ENCODE peak calls at places on chromosomes 11 and 22, in six cellular contexts. T is A549, N is endothelial cell of umbilical vein, O is K562, G is NB4, P is GM12878. Q is an unnamed sample.

GRCh38 chr22:17963015-17963414 is 61.3 kb downstream of the MICAL3 start:
- DNase-seq in T (no peak), O (no peak), G (no peak), P (no peak), N (no peak), Q (no peak)

GRCh38 chr11:76284161-76284560 is 77.9 kb upstream of the WNT11 start:
- DNase-seq in P (no peak), G (no peak), O (no peak), T (no peak), N (no peak), Q (no peak)

GRCh38 chr22:41367680-41368542 is 13.8 kb upstream of the TEF start:
- DNase-seq in T (no peak), G (no peak), P (no peak), N (no peak), O (no peak), Q (peak; percentile 39)

GRCh38 chr11:74444173-74444832 is 23.0 kb downstream of the KCNE3 start:
- DNase-seq in G (no peak), P (no peak), T (no peak), O (no peak), N (no peak), Q (no peak)

GRCh38 chr11:69355959-69356702 is 62.2 kb downstream of the MYEOV start:
- DNase-seq in G (no peak), N (no peak), T (no peak), P (no peak), O (no peak), Q (no peak)

GRCh38 chr11:102451041-102451692 is 1.4 kb downstream of the TMEM123 start:
- DNase-seq in G (no peak), P (no peak), N (peak; percentile 43), T (no peak), O (no peak), Q (no peak)

GRCh38 chr11:102552020-102552419 is 21.5 kb upstream of the MMP7 start:
- DNase-seq in P (no peak), G (no peak), O (no peak), T (peak; percentile 55), N (no peak), Q (no peak)

GRCh38 chr11:77619576-77620198 is 17.9 kb downstream of the CLNS1A start:
- DNase-seq in O (no peak), G (peak; percentile 62), T (peak; percentile 12), P (peak; percentile 28), N (peak; percentile 57), Q (peak; percentile 50)

GRCh38 chr11:60700689-60701508 is 1.5 kb downstream of the MS4A8 start:
- DNase-seq in G (peak; percentile 59), P (no peak), O (peak; percentile 51), N (peak; percentile 24), T (peak; percentile 24), Q (peak; percentile 29)

GRCh38 chr11:73426184-73426845 is 50.1 kb downstream of the RELT start:
- DNase-seq in T (no peak), O (no peak), P (no peak), G (no peak), N (no peak), Q (no peak)

GRCh38 chr11:69721745-69722144 is 17.9 kb upstream of the FGF19 start:
- DNase-seq in O (no peak), P (no peak), G (no peak), T (no peak), N (no peak), Q (no peak)

GRCh38 chr11:61056981-61057380 is 45.3 kb upstream of the CD5 start:
- DNase-seq in G (no peak), N (no peak), P (no peak), O (no peak), T (no peak), Q (no peak)

GRCh38 chr11:12139144-12139881 is 28.9 kb downstream of the MICAL2 start:
- DNase-seq in G (no peak), T (no peak), N (no peak), P (no peak), O (no peak), Q (no peak)

GRCh38 chr22:20783844-20784723 is 10.2 kb downstream of the SERPIND1 start:
- DNase-seq in O (peak; percentile 98), P (peak; percentile 28), N (peak; percentile 85), T (peak; percentile 30), G (peak; percentile 77), Q (peak; percentile 70)

GRCh38 chr11:63870351-63871197 is 31.7 kb downstream of the MARK2 start:
- DNase-seq in T (no peak), O (no peak), N (no peak), P (no peak), G (no peak), Q (no peak)

GRCh38 chr11:47248304-47248663 is 330 bp downstream of the ACP2 start:
- DNase-seq in P (peak; percentile 39), T (no peak), G (no peak), N (no peak), O (no peak), Q (no peak)

GRCh38 chr11:123129920-123130319 is 65.1 kb downstream of the CLMP start:
- DNase-seq in O (no peak), G (no peak), P (no peak), N (no peak), T (no peak), Q (no peak)

DNA sequence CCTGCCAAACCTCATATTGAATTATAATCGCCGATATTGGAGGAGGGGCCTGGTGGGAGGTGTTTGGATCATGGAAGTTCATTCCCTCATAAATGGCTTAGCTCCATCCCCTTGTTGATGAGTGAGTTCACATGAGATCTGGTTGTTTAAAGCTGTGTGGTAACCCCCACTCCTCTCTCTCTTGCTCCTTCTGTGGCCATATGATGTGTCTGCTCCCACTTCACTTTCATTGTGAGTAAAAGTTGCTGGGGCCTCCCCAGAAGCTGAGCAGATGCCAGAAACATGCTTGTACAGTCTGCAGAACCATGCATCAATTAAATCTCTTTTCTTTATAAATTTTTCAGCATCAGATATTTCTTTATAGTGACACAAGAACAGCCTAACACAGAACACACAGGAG is 929.0 kb upstream of the FAT3 start:
- DNase-seq in T (no peak), N (no peak), O (no peak), G (no peak), P (no peak), Q (no peak)
- TF ChIP-seq MYC in T (no peak), N (no peak), O (no peak), G (no peak), P (no peak), Q (no peak)

GRCh38 chr11:34140149-34140548 is 34.7 kb downstream of the NAT10 start:
- DNase-seq in T (no peak), O (no peak), P (no peak), N (no peak), G (no peak), Q (no peak)
- TF ChIP-seq MYC in T (no peak), O (no peak), P (no peak), N (no peak), G (no peak), Q (no peak)

GRCh38 chr22:48975886-48976285 is 851.8 kb downstream of the BRD1 start:
- DNase-seq in P (no peak), T (no peak), N (no peak), O (no peak), G (no peak), Q (no peak)

GRCh38 chr22:48972979-48973693 is 854.5 kb downstream of the BRD1 start:
- DNase-seq in T (no peak), P (no peak), O (no peak), G (no peak), N (no peak), Q (no peak)

GRCh38 chr22:48975252-48975780 is 852.4 kb downstream of the BRD1 start:
- DNase-seq in O (no peak), N (no peak), P (no peak), T (no peak), G (no peak), Q (no peak)

GRCh38 chr22:48973694-48974041 is 854.0 kb downstream of the BRD1 start:
- DNase-seq in T (no peak), O (no peak), N (no peak), P (no peak), G (no peak), Q (no peak)

GRCh38 chr22:48974443-48975251 is 853.0 kb downstream of the BRD1 start:
- DNase-seq in N (no peak), O (no peak), T (no peak), G (peak; percentile 12), P (no peak), Q (no peak)
- TF ChIP-seq MYC in N (no peak), O (no peak), T (no peak), G (no peak), P (no peak), Q (no peak)

DNA sequence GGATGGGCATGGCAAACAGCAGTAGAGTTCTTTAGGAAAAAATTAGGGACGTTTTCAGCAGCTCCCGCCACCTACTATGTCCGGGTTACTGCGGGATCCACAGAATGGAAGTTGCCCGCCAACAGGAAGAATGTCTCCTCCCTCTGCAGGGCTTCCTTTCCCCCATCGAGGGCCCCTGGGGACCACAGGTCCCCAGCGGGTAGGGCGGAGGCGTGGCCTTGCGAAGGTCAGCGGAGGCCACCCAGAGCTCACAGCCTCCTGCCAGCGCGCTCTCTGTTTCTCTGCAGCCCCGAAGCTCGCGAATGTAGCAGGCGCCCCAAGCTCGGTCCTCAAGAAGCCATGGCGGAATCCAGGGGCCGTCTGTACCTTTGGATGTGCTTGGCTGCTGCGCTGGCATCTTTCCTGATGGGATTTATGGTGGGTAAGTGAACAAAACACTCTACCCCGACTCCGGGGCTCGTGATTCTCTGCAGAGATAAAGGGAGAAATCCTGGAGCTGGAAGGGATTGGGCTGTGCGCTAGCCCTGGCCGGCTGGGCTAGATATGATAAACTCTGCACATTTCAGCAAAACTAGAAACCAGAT is at the start of gene NAALAD2:
- DNase-seq in T (peak; percentile 2), O (peak; percentile 8), G (peak; percentile 71), P (no peak), N (peak; percentile 52), Q (peak; percentile 59)
- TF ChIP-seq MYC in T (no peak), O (no peak), G (no peak), P (no peak), N (no peak), Q (peak; percentile 32)

Q was measured in HepG2.